ENCODE peak calls at places on chromosome 9, in seven cellular contexts. One of them, this sample, is unnamed.

GRCh38 chr9:126791406-126792230 is 13.2 kb upstream of the ZBTB43 start:
- DNase-seq in effector memory CD4-positive, alpha-beta T cell: no peak
- DNase-seq in neural progenitor cell: no peak
- DNase-seq in GM23248: peak; percentile 70
- DNase-seq in A549: peak; percentile 90
- DNase-seq in heart right ventricle: no peak
- DNase-seq in psoas muscle: no peak
- DNase-seq in this sample: no peak

GRCh38 chr9:94804917-94805544 is 78.5 kb downstream of the AOPEP start:
- DNase-seq in effector memory CD4-positive, alpha-beta T cell: no peak
- DNase-seq in neural progenitor cell: no peak
- DNase-seq in GM23248: no peak
- DNase-seq in A549: peak; percentile 62
- DNase-seq in heart right ventricle: no peak
- DNase-seq in psoas muscle: no peak
- DNase-seq in this sample: no peak

GRCh38 chr9:123722378-123722777 is 207.5 kb downstream of the DENND1A start:
- DNase-seq in effector memory CD4-positive, alpha-beta T cell: no peak
- DNase-seq in neural progenitor cell: no peak
- DNase-seq in GM23248: no peak
- DNase-seq in A549: peak; percentile 5
- DNase-seq in heart right ventricle: no peak
- DNase-seq in psoas muscle: no peak
- DNase-seq in this sample: no peak

GRCh38 chr9:116687762-116688160 is 656 bp downstream of the TRIM32 start:
- DNase-seq in effector memory CD4-positive, alpha-beta T cell: no peak
- DNase-seq in neural progenitor cell: peak; percentile 13
- DNase-seq in GM23248: peak; percentile 48
- DNase-seq in A549: no peak
- DNase-seq in heart right ventricle: no peak
- DNase-seq in psoas muscle: no peak
- DNase-seq in this sample: no peak

GRCh38 chr9:77588319-77588937 is 59.7 kb downstream of the GNA14 start:
- DNase-seq in effector memory CD4-positive, alpha-beta T cell: no peak
- DNase-seq in neural progenitor cell: peak; percentile 8
- DNase-seq in GM23248: peak; percentile 90
- DNase-seq in A549: peak; percentile 53
- DNase-seq in heart right ventricle: no peak
- DNase-seq in psoas muscle: no peak
- DNase-seq in this sample: no peak

GRCh38 chr9:22045423-22045822 is 36.3 kb upstream of the CDKN2B start:
- DNase-seq in effector memory CD4-positive, alpha-beta T cell: no peak
- DNase-seq in neural progenitor cell: no peak
- DNase-seq in GM23248: no peak
- DNase-seq in A549: no peak
- DNase-seq in heart right ventricle: no peak
- DNase-seq in psoas muscle: no peak
- DNase-seq in this sample: no peak

GRCh38 chr9:9764821-9765220 is 848.0 kb downstream of the PTPRD start:
- DNase-seq in effector memory CD4-positive, alpha-beta T cell: no peak
- DNase-seq in neural progenitor cell: no peak
- DNase-seq in GM23248: no peak
- DNase-seq in A549: no peak
- DNase-seq in heart right ventricle: no peak
- DNase-seq in psoas muscle: no peak
- DNase-seq in this sample: no peak

GRCh38 chr9:14529047-14529446 is 164.2 kb downstream of the ZDHHC21 start:
- DNase-seq in effector memory CD4-positive, alpha-beta T cell: no peak
- DNase-seq in neural progenitor cell: no peak
- DNase-seq in GM23248: no peak
- DNase-seq in A549: no peak
- DNase-seq in heart right ventricle: no peak
- DNase-seq in psoas muscle: no peak
- DNase-seq in this sample: no peak

GRCh38 chr9:124869986-124870560 is 8.1 kb downstream of the ARPC5L start:
- DNase-seq in effector memory CD4-positive, alpha-beta T cell: peak; percentile 69
- DNase-seq in neural progenitor cell: no peak
- DNase-seq in GM23248: peak; percentile 58
- DNase-seq in A549: no peak
- DNase-seq in heart right ventricle: peak; percentile 39
- DNase-seq in psoas muscle: peak; percentile 50
- DNase-seq in this sample: peak; percentile 83

GRCh38 chr9:124629600-124629999 is 122.4 kb upstream of the NR5A1 start:
- DNase-seq in effector memory CD4-positive, alpha-beta T cell: no peak
- DNase-seq in neural progenitor cell: no peak
- DNase-seq in GM23248: peak; percentile 91
- DNase-seq in A549: no peak
- DNase-seq in heart right ventricle: no peak
- DNase-seq in psoas muscle: no peak
- DNase-seq in this sample: no peak

GRCh38 chr9:84375954-84376353 is 35.4 kb upstream of the SLC28A3 start:
- DNase-seq in effector memory CD4-positive, alpha-beta T cell: no peak
- DNase-seq in neural progenitor cell: no peak
- DNase-seq in GM23248: no peak
- DNase-seq in A549: no peak
- DNase-seq in heart right ventricle: no peak
- DNase-seq in psoas muscle: no peak
- DNase-seq in this sample: no peak

GRCh38 chr9:104177003-104177611 is 83.0 kb downstream of the SMC2 start:
- DNase-seq in effector memory CD4-positive, alpha-beta T cell: no peak
- DNase-seq in neural progenitor cell: peak; percentile 8
- DNase-seq in GM23248: peak; percentile 4
- DNase-seq in A549: peak; percentile 21
- DNase-seq in heart right ventricle: no peak
- DNase-seq in psoas muscle: no peak
- DNase-seq in this sample: no peak

GRCh38 chr9:136784249-136784996 is 6.7 kb upstream of the TMEM141 start:
- DNase-seq in effector memory CD4-positive, alpha-beta T cell: no peak
- DNase-seq in neural progenitor cell: peak; percentile 46
- DNase-seq in GM23248: peak; percentile 58
- DNase-seq in A549: peak; percentile 51
- DNase-seq in heart right ventricle: no peak
- DNase-seq in psoas muscle: no peak
- DNase-seq in this sample: no peak
- H3K4me1 ChIP-seq in effector memory CD4-positive, alpha-beta T cell: peaks cover 5% of the 10 kb centered on the region
- H3K4me1 ChIP-seq in neural progenitor cell: peaks cover 7% of the 10 kb centered on the region
- H3K4me1 ChIP-seq in GM23248: no peaks in the 10 kb centered on the region
- H3K4me1 ChIP-seq in A549: peaks cover 25% of the 10 kb centered on the region
- H3K4me1 ChIP-seq in heart right ventricle: peaks cover 15% of the 10 kb centered on the region
- H3K4me1 ChIP-seq in psoas muscle: peaks cover 5% of the 10 kb centered on the region
- H3K4me1 ChIP-seq in this sample: peaks cover 3% of the 10 kb centered on the region

DNA sequence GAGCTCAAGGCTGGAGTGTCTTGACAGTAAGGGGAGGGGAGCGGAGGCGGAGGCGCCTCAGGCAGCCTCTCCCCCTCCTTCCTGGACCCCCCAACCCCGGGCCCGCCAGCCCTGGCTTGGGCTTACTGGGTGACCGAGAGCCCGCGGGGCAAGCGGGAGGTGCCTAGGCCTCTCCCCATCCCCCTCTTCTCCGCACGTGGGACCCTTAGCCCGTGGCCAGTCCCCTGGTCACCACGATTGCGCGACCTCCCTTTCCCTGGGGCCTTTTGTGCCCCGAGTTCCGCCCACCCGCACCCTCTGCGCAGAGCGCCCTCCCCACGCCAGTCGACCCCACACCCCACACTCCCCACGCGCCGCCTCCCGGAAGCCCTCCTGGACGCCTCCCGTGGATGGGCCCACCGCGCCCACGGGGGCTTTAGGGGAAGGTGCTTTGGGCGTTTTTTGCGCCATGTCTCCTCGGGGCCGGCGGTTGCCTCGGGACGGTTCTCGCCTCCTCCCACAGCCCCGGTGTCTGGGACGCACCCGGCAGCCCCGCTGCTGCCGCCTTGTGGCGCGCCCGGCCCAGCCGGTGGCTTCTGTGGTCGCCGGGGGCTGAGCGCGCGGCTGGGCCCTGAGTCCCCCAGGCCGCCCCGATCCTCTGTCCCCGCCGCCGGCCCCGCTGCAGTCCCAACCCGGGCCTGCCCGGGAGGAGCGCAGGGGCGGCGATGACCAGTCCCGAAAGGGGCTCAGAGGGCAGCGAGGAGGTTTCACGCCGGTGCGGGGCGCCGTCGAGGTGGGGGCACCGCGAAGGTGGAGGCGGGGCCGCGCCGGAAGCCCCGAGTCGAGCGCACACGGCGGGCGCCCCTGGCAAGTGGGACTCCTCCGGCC is 3.2 kb downstream of the TOR4A start:
- DNase-seq in effector memory CD4-positive, alpha-beta T cell: no peak
- DNase-seq in neural progenitor cell: peak; percentile 82
- DNase-seq in GM23248: peak; percentile 59
- DNase-seq in A549: no peak
- DNase-seq in heart right ventricle: no peak
- DNase-seq in psoas muscle: peak; percentile 26
- DNase-seq in this sample: no peak
- H3K4me1 ChIP-seq in effector memory CD4-positive, alpha-beta T cell: peaks cover 19% of the 10 kb centered on the region
- H3K4me1 ChIP-seq in neural progenitor cell: peaks cover 24% of the 10 kb centered on the region
- H3K4me1 ChIP-seq in GM23248: peaks cover 8% of the 10 kb centered on the region
- H3K4me1 ChIP-seq in A549: peaks cover 27% of the 10 kb centered on the region
- H3K4me1 ChIP-seq in heart right ventricle: peaks cover 50% of the 10 kb centered on the region
- H3K4me1 ChIP-seq in psoas muscle: peaks cover 27% of the 10 kb centered on the region
- H3K4me1 ChIP-seq in this sample: peaks cover 7% of the 10 kb centered on the region

GRCh38 chr9:136945333-136946227 is 537 bp downstream of the C8G start:
- DNase-seq in effector memory CD4-positive, alpha-beta T cell: no peak
- DNase-seq in neural progenitor cell: no peak
- DNase-seq in GM23248: no peak
- DNase-seq in A549: no peak
- DNase-seq in heart right ventricle: no peak
- DNase-seq in psoas muscle: peak; percentile 21
- DNase-seq in this sample: peak; percentile 36
- H3K4me1 ChIP-seq in effector memory CD4-positive, alpha-beta T cell: peaks cover 27% of the 10 kb centered on the region
- H3K4me1 ChIP-seq in neural progenitor cell: peaks cover 9% of the 10 kb centered on the region
- H3K4me1 ChIP-seq in GM23248: no peaks in the 10 kb centered on the region
- H3K4me1 ChIP-seq in A549: peaks cover 38% of the 10 kb centered on the region
- H3K4me1 ChIP-seq in heart right ventricle: peaks cover 61% of the 10 kb centered on the region
- H3K4me1 ChIP-seq in psoas muscle: peaks cover 35% of the 10 kb centered on the region
- H3K4me1 ChIP-seq in this sample: peaks cover 23% of the 10 kb centered on the region

DNA sequence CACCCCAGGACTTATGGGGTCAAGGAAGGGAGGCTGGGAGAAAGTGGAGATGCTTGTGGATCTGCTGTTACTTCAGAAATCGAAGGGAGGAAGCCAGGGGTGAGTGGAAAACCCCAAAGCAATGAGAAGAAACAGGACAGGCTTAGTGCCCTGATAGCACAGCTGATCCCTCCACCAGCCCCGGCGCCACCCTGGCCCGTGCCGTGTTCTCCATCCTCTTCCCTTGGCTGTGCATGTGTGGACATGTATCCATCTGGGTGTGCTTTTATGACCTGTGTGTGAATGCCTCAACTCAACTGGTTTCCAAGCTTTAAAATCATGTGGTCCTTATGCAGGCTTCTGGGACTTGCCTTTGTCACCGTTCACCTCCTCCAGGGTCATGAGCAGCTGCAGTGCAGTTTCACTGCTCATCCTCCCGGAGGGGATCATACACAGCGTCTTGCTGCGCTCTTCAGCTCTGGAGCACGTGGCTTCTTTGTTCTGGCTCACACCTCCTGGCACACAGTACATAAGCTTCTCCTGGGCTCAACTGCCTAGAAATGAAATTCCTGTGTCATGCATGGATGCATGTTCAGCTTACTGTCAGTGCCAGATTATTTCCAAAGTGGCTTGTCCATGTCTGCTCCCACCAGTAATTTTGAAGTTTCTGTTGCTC is 58.2 kb downstream of the IPPK start:
- DNase-seq in effector memory CD4-positive, alpha-beta T cell: no peak
- DNase-seq in neural progenitor cell: no peak
- DNase-seq in GM23248: no peak
- DNase-seq in A549: no peak
- DNase-seq in heart right ventricle: no peak
- DNase-seq in psoas muscle: no peak
- DNase-seq in this sample: no peak
- H3K4me1 ChIP-seq in effector memory CD4-positive, alpha-beta T cell: no peaks in the 10 kb centered on the region
- H3K4me1 ChIP-seq in neural progenitor cell: peaks cover 17% of the 10 kb centered on the region
- H3K4me1 ChIP-seq in GM23248: peaks cover 41% of the 10 kb centered on the region
- H3K4me1 ChIP-seq in A549: no peaks in the 10 kb centered on the region
- H3K4me1 ChIP-seq in heart right ventricle: peaks cover 56% of the 10 kb centered on the region
- H3K4me1 ChIP-seq in psoas muscle: no peaks in the 10 kb centered on the region
- H3K4me1 ChIP-seq in this sample: peaks cover 28% of the 10 kb centered on the region

GRCh38 chr9:38025166-38025565 is 43.9 kb downstream of the SHB start:
- DNase-seq in effector memory CD4-positive, alpha-beta T cell: no peak
- DNase-seq in neural progenitor cell: no peak
- DNase-seq in GM23248: no peak
- DNase-seq in A549: no peak
- DNase-seq in heart right ventricle: no peak
- DNase-seq in psoas muscle: no peak
- DNase-seq in this sample: no peak

GRCh38 chr9:38026021-38026809 is 42.8 kb downstream of the SHB start:
- DNase-seq in effector memory CD4-positive, alpha-beta T cell: no peak
- DNase-seq in neural progenitor cell: no peak
- DNase-seq in GM23248: peak; percentile 95
- DNase-seq in A549: peak; percentile 68
- DNase-seq in heart right ventricle: peak; percentile 59
- DNase-seq in psoas muscle: peak; percentile 40
- DNase-seq in this sample: peak; percentile 65

GRCh38 chr9:38027714-38028113 is 41.3 kb downstream of the SHB start:
- DNase-seq in effector memory CD4-positive, alpha-beta T cell: no peak
- DNase-seq in neural progenitor cell: no peak
- DNase-seq in GM23248: no peak
- DNase-seq in A549: no peak
- DNase-seq in heart right ventricle: no peak
- DNase-seq in psoas muscle: no peak
- DNase-seq in this sample: no peak

GRCh38 chr9:38024036-38024681 is 44.9 kb downstream of the SHB start:
- DNase-seq in effector memory CD4-positive, alpha-beta T cell: no peak
- DNase-seq in neural progenitor cell: peak; percentile 63
- DNase-seq in GM23248: peak; percentile 80
- DNase-seq in A549: peak; percentile 42
- DNase-seq in heart right ventricle: no peak
- DNase-seq in psoas muscle: peak; percentile 80
- DNase-seq in this sample: no peak

DNA sequence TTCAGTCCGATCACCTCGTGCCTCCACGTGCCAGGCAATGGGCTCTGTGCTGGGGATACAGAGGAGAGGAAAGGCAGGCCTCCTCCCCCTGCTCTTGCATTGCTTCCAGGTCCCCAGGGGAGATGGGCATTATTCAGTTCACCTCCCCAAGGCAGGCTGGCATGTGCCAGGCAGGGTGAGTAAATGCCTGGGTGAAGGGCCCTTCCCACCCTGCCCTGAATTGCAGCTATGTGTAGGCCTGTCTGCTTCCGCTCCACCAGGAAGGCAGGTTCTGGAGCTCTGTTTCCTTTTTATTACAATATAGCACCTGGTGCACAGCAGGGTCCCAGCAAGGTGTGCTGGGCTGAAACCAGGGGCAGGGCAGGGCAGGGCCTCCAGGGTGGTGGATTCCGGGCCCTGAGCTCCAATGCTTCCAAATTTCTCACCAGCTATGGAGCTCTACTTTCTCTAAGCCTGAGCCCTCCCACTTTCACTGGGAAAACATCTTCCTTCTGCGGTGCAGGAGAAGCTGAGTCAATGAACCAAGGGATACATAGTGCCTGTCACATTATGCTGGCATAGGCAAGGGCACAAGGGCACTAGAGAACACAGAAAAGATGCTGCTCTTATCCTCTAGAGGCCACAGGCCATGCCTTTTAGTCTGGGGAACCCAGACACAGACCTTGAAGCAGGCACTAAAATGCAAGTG is 42.0 kb downstream of the SHB start:
- DNase-seq in effector memory CD4-positive, alpha-beta T cell: no peak
- DNase-seq in neural progenitor cell: no peak
- DNase-seq in GM23248: no peak
- DNase-seq in A549: no peak
- DNase-seq in heart right ventricle: no peak
- DNase-seq in psoas muscle: no peak
- DNase-seq in this sample: no peak
- H3K4me1 ChIP-seq in effector memory CD4-positive, alpha-beta T cell: no peaks in the 10 kb centered on the region
- H3K4me1 ChIP-seq in neural progenitor cell: peaks cover 40% of the 10 kb centered on the region
- H3K4me1 ChIP-seq in GM23248: peaks cover 42% of the 10 kb centered on the region
- H3K4me1 ChIP-seq in A549: peaks cover 95% of the 10 kb centered on the region
- H3K4me1 ChIP-seq in heart right ventricle: peaks cover 75% of the 10 kb centered on the region
- H3K4me1 ChIP-seq in psoas muscle: peaks cover 46% of the 10 kb centered on the region
- H3K4me1 ChIP-seq in this sample: no peaks in the 10 kb centered on the region

This sample was measured in adrenal gland.